ENCODE peak calls at places on chromosomes 1 and 21, in four cellular contexts. H, F, U and T are unnamed samples.

GRCh38 chr1:196734460-196734859 is 40.2 kb upstream of the CFHR3 start:
- DNase-seq in H (no peak), F (no peak), U (no peak), T (no peak)

GRCh38 chr1:31879981-31880608 is 58.1 kb downstream of the PTP4A2 start:
- DNase-seq in H (no peak), F (no peak), U (no peak), T (no peak)

GRCh38 chr21:26157842-26158241 is 12.7 kb downstream of the APP start:
- DNase-seq in H (no peak), F (no peak), U (no peak), T (no peak)

GRCh38 chr21:36946949-36947371 is 19.5 kb downstream of the HLCS start:
- DNase-seq in H (no peak), F (no peak), U (no peak), T (no peak)

GRCh38 chr1:110452330-110452729 is 1.4 kb downstream of the PROK1 start:
- DNase-seq in H (no peak), F (no peak), U (no peak), T (no peak)

GRCh38 chr21:29499734-29500343 is 201.1 kb downstream of the BACH1 start:
- DNase-seq in H (peak), F (no peak), U (peak), T (no peak)

GRCh38 chr1:145985502-145986439 is 10.6 kb downstream of the TXNIP start:
- DNase-seq in H (peak), F (no peak), U (no peak), T (no peak)

GRCh38 chr1:182781849-182782586 is 7.6 kb upstream of the NPL start:
- DNase-seq in H (peak), F (peak), U (peak), T (peak)

GRCh38 chr1:61124691-61125090 is 42.3 kb downstream of the NFIA start:
- DNase-seq in H (no peak), F (no peak), U (no peak), T (no peak)

GRCh38 chr1:59198565-59198964 is 98.3 kb upstream of the FGGY start:
- DNase-seq in H (no peak), F (no peak), U (no peak), T (no peak)

GRCh38 chr1:246139745-246140182 is 367.3 kb downstream of the SMYD3 start:
- DNase-seq in H (peak), F (no peak), U (no peak), T (no peak)

GRCh38 chr1:94236630-94237290 is 624 bp downstream of the ARHGAP29 start:
- DNase-seq in H (no peak), F (peak), U (no peak), T (no peak)

GRCh38 chr1:223631367-223631977 is 34.0 kb downstream of the CAPN8 start:
- DNase-seq in H (no peak), F (no peak), U (no peak), T (no peak)

GRCh38 chr1:55958498-55958897 is 620.9 kb downstream of the PLPP3 start:
- DNase-seq in H (no peak), F (no peak), U (no peak), T (no peak)

GRCh38 chr1:193712356-193712755 is 525.9 kb upstream of the B3GALT2 start:
- DNase-seq in H (no peak), F (no peak), U (no peak), T (no peak)

GRCh38 chr1:63968663-63969460 is 195.0 kb downstream of the ROR1 start:
- DNase-seq in H (no peak), F (no peak), U (no peak), T (no peak)

GRCh38 chr1:57400041-57400440 is 23.8 kb downstream of the DAB1 start:
- DNase-seq in H (peak), F (no peak), U (no peak), T (no peak)

GRCh38 chr1:1290238-1290731 is 10.0 kb downstream of the SCNN1D start:
- DNase-seq in H (peak), F (peak), U (peak), T (peak)

GRCh38 chr1:87956072-87956471 is 627.4 kb downstream of the LMO4 start:
- DNase-seq in H (no peak), F (no peak), U (no peak), T (no peak)

GRCh38 chr1:3428899-3429298 is 25.6 kb upstream of the ARHGEF16 start:
- DNase-seq in H (no peak), F (no peak), U (no peak), T (no peak)

GRCh38 chr21:36188081-36188681 is 31.6 kb downstream of the DOP1B start:
- DNase-seq in H (peak), F (peak), U (no peak), T (no peak)

GRCh38 chr1:201894343-201895119 is 5.8 kb downstream of the SHISA4 start:
- DNase-seq in H (no peak), F (no peak), U (peak), T (no peak)

GRCh38 chr1:110242731-110243130 is 32.6 kb downstream of the KCNC4 start:
- DNase-seq in H (no peak), F (no peak), U (no peak), T (no peak)

GRCh38 chr1:176119549-176119948 is 87.5 kb downstream of the COP1 start:
- DNase-seq in H (peak), F (no peak), U (no peak), T (no peak)

GRCh38 chr1:118360817-118361216 is 175.8 kb upstream of the SPAG17 start:
- DNase-seq in H (no peak), F (no peak), U (no peak), T (no peak)

GRCh38 chr1:238063454-238063853 is 172.7 kb upstream of the ZP4 start:
- DNase-seq in H (no peak), F (no peak), U (no peak), T (no peak)

GRCh38 chr21:28337319-28337718 is 655.4 kb downstream of the LTN1 start:
- DNase-seq in H (peak), F (no peak), U (no peak), T (no peak)

GRCh38 chr1:160519542-160520435 is 3.3 kb downstream of the SLAMF6 start:
- DNase-seq in H (no peak), F (no peak), U (no peak), T (no peak)

GRCh38 chr1:115274467-115274866 is 63.6 kb downstream of the NGF start:
- DNase-seq in H (no peak), F (no peak), U (no peak), T (no peak)

GRCh38 chr1:234212764-234213406 is 160.4 kb upstream of the COA6 start:
- DNase-seq in H (peak), F (no peak), U (no peak), T (no peak)

GRCh38 chr1:18700530-18700929 is 69.9 kb downstream of the PAX7 start:
- DNase-seq in H (no peak), F (no peak), U (no peak), T (no peak)

GRCh38 chr1:60921175-60921574 is 161.2 kb upstream of the NFIA start:
- DNase-seq in H (no peak), F (no peak), U (no peak), T (no peak)

GRCh38 chr1:36965301-36966159 is 68.8 kb downstream of the GRIK3 start:
- DNase-seq in H (no peak), F (no peak), U (no peak), T (no peak)

GRCh38 chr1:186082235-186082937 is 292.7 kb downstream of the TPR start:
- DNase-seq in H (peak), F (peak), U (no peak), T (peak)

GRCh38 chr1:27503961-27504587 is 14.1 kb upstream of the WASF2 start:
- DNase-seq in H (no peak), F (no peak), U (no peak), T (no peak)

GRCh38 chr1:218983848-218984247 is 189.8 kb upstream of the LYPLAL1 start:
- DNase-seq in H (peak), F (no peak), U (no peak), T (no peak)

GRCh38 chr1:58829861-58830260 is 46.0 kb upstream of the JUN start:
- DNase-seq in H (no peak), F (no peak), U (no peak), T (no peak)

GRCh38 chr1:2778220-2778592 is 23.3 kb downstream of the TTC34 start:
- DNase-seq in H (no peak), F (no peak), U (no peak), T (no peak)

GRCh38 chr1:202005958-202006357 is 4.4 kb upstream of the ELF3 start:
- DNase-seq in H (peak), F (no peak), U (no peak), T (no peak)

DNA sequence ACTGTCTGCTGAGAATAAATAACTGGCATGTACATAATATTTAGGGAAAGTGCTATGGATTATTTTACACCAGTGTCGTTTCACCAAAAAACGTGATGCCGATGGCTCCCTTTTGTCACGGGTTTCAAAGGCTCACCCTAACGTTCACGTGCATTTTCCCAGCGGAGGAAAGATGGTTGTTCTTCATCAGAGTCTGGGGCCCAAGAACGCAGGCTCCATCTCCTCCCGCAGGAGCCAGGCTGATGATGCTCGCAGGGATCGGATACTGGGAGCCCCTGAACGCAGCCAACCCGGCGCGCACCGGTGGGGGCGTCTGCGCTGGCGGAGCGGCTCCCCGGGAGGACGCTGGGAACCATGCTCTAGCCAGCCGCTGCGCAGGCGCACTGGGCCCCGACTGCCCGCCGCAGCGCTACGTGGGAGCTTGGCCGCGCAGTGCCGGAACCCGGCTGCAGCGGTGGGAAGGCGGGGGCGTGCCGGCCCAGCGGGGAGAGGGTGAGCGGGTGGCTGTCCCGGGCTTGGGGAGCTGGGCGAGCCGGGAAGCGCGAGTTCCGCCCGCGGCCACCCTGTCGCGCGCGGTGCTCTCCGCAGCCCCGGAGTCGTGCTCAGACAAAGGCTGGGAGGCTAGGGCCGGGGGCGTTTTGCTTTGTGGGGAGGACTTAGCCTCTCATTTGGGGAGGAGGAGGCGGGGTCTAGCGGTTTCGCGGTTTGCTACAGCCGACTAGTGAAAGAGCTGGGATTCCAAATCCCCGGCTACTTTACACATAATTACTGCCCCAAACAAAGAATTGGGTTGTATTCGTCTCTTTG is at the start of gene ZFP69B:
- DNase-seq in H (peak), F (peak), U (peak), T (peak)
- TF ChIP-seq EP300 in H (no peak), F (no peak), U (no peak), T (no peak)

GRCh38 chr1:225757927-225758460 is 19.6 kb upstream of the SRP9 start:
- DNase-seq in H (no peak), F (no peak), U (no peak), T (no peak)

GRCh38 chr1:225755668-225756294 is 21.8 kb upstream of the SRP9 start:
- DNase-seq in H (no peak), F (no peak), U (no peak), T (no peak)

GRCh38 chr1:225752245-225752644 is 25.4 kb upstream of the SRP9 start:
- DNase-seq in H (no peak), F (no peak), U (no peak), T (no peak)

GRCh38 chr1:225750865-225751824 is 26.5 kb upstream of the SRP9 start:
- DNase-seq in H (no peak), F (no peak), U (no peak), T (no peak)

GRCh38 chr1:225754940-225755635 is 22.5 kb upstream of the SRP9 start:
- DNase-seq in H (peak), F (peak), U (no peak), T (peak)
- H3K27ac ChIP-seq in H (peak), F (no peak), U (no peak), T (peak)

GRCh38 chr1:154987326-154987725 is 4.2 kb downstream of the FLAD1 start:
- DNase-seq in H (no peak), F (no peak), U (no peak), T (no peak)

GRCh38 chr1:154988053-154988954 is 5.1 kb upstream of the LENEP start:
- DNase-seq in H (no peak), F (no peak), U (no peak), T (no peak)

GRCh38 chr1:154978360-154978759 is 3.9 kb downstream of the CKS1B start:
- DNase-seq in H (no peak), F (no peak), U (no peak), T (no peak)

GRCh38 chr1:154983776-154984466 is 777 bp downstream of the FLAD1 start:
- DNase-seq in H (no peak), F (no peak), U (no peak), T (no peak)

GRCh38 chr1:154982897-154983648 is at the start of gene FLAD1:
- DNase-seq in H (peak), F (peak), U (peak), T (peak)
- TF ChIP-seq EP300 in H (no peak), F (no peak), U (no peak), T (no peak)

DNA sequence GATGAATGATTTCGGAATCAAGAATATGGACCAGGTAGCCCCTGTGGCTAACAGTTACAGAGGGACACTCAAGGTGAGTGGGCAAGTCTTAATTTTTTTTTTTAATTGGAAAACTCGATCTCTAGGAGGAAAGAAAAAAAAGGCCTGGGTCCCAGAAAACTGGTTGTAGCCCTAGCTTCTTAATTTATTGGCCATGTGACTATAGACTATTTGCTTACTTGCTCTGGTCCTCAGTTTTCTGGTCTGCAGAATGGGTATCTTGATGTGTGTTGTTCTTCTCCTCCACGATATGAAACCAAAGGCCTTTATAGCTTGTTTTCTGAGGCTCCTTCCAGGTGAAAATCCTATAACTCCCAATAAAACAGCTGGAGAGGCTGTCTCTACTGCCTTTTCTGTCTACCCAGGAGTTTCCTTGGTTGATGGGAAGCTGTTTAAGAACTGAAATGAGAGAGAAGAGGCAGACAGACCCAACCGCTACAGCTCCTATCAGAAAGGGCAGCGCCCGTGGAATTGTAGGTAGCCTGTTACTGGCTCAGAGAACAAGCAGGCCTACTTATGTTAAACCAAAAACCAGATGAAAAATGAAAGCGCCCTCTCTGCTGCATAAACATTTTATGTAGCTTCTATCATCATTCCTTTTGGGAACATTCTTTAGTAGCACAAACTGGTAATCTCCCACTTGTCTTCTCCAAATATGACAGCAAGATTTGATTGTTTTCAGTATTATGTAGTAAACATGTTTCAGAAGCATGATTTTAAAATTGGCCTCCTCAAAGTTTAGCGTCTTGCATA is 4.5 kb downstream of the ETS2 start:
- DNase-seq in H (no peak), F (no peak), U (peak), T (no peak)
- H3K27ac ChIP-seq in H (peak), F (peak), U (no peak), T (no peak)